ENCODE peak calls at places on chromosomes 12 and 14, in seven cellular contexts. One of them, this sample, is unnamed.

GRCh38 chr14:98244966-98245569 is 1026.9 kb downstream of the BCL11B start:
- DNase-seq in CD8-positive, alpha-beta T cell: no peak
- DNase-seq in BJ: no peak
- DNase-seq in choroid plexus epithelial cell: no peak
- DNase-seq in neural progenitor cell: no peak
- DNase-seq in GM23338: no peak
- DNase-seq in IMR-90: no peak
- DNase-seq in this sample: no peak

GRCh38 chr12:4383304-4383865 is 3.9 kb upstream of the FGF23 start:
- DNase-seq in GM23338: peak
- DNase-seq in BJ: no peak
- DNase-seq in neural progenitor cell: peak
- DNase-seq in choroid plexus epithelial cell: no peak
- DNase-seq in IMR-90: no peak
- DNase-seq in CD8-positive, alpha-beta T cell: no peak
- DNase-seq in this sample: no peak

GRCh38 chr14:95948608-95949007 is 72.0 kb downstream of the TUNAR start:
- DNase-seq in IMR-90: no peak
- DNase-seq in BJ: no peak
- DNase-seq in neural progenitor cell: peak
- DNase-seq in GM23338: peak
- DNase-seq in choroid plexus epithelial cell: no peak
- DNase-seq in CD8-positive, alpha-beta T cell: no peak
- DNase-seq in this sample: no peak

GRCh38 chr12:65517656-65518210 is 239.2 kb downstream of the MSRB3 start:
- DNase-seq in CD8-positive, alpha-beta T cell: no peak
- DNase-seq in choroid plexus epithelial cell: no peak
- DNase-seq in BJ: no peak
- DNase-seq in IMR-90: no peak
- DNase-seq in GM23338: no peak
- DNase-seq in neural progenitor cell: no peak
- DNase-seq in this sample: no peak

GRCh38 chr12:89236237-89236636 is 116.1 kb downstream of the DUSP6 start:
- DNase-seq in GM23338: no peak
- DNase-seq in BJ: no peak
- DNase-seq in IMR-90: peak
- DNase-seq in neural progenitor cell: no peak
- DNase-seq in CD8-positive, alpha-beta T cell: no peak
- DNase-seq in choroid plexus epithelial cell: peak
- DNase-seq in this sample: peak

GRCh38 chr12:63353559-63353958 is 202.6 kb upstream of the AVPR1A start:
- DNase-seq in choroid plexus epithelial cell: peak
- DNase-seq in CD8-positive, alpha-beta T cell: no peak
- DNase-seq in IMR-90: peak
- DNase-seq in neural progenitor cell: no peak
- DNase-seq in BJ: no peak
- DNase-seq in GM23338: no peak
- DNase-seq in this sample: peak

GRCh38 chr12:94570161-94570560 is 80.2 kb downstream of the TMCC3 start:
- DNase-seq in CD8-positive, alpha-beta T cell: no peak
- DNase-seq in neural progenitor cell: no peak
- DNase-seq in IMR-90: peak
- DNase-seq in choroid plexus epithelial cell: peak
- DNase-seq in BJ: no peak
- DNase-seq in GM23338: no peak
- DNase-seq in this sample: peak

GRCh38 chr12:22935090-22935489 is 310.1 kb downstream of the ETNK1 start:
- DNase-seq in IMR-90: no peak
- DNase-seq in choroid plexus epithelial cell: peak
- DNase-seq in neural progenitor cell: no peak
- DNase-seq in BJ: no peak
- DNase-seq in GM23338: peak
- DNase-seq in CD8-positive, alpha-beta T cell: no peak
- DNase-seq in this sample: peak

GRCh38 chr14:59342516-59343484 is 122.4 kb downstream of the GPR135 start:
- DNase-seq in neural progenitor cell: no peak
- DNase-seq in CD8-positive, alpha-beta T cell: no peak
- DNase-seq in GM23338: no peak
- DNase-seq in choroid plexus epithelial cell: peak
- DNase-seq in BJ: no peak
- DNase-seq in IMR-90: no peak
- DNase-seq in this sample: peak

GRCh38 chr14:67532998-67533753 is at the start of gene PLEKHH1:
- DNase-seq in BJ: no peak
- DNase-seq in neural progenitor cell: peak
- DNase-seq in IMR-90: peak
- DNase-seq in GM23338: peak
- DNase-seq in CD8-positive, alpha-beta T cell: no peak
- DNase-seq in choroid plexus epithelial cell: peak
- DNase-seq in this sample: peak

GRCh38 chr12:74021937-74022336 is 515.7 kb upstream of the ATXN7L3B start:
- DNase-seq in IMR-90: no peak
- DNase-seq in GM23338: peak
- DNase-seq in BJ: no peak
- DNase-seq in CD8-positive, alpha-beta T cell: no peak
- DNase-seq in neural progenitor cell: peak
- DNase-seq in choroid plexus epithelial cell: peak
- DNase-seq in this sample: peak

GRCh38 chr14:102015045-102015685 is 50.8 kb downstream of the DYNC1H1 start:
- DNase-seq in IMR-90: peak
- DNase-seq in GM23338: no peak
- DNase-seq in CD8-positive, alpha-beta T cell: no peak
- DNase-seq in neural progenitor cell: no peak
- DNase-seq in BJ: no peak
- DNase-seq in choroid plexus epithelial cell: peak
- DNase-seq in this sample: no peak

GRCh38 chr14:93055651-93056115 is 60.0 kb downstream of the ITPK1 start:
- DNase-seq in BJ: no peak
- DNase-seq in choroid plexus epithelial cell: no peak
- DNase-seq in CD8-positive, alpha-beta T cell: no peak
- DNase-seq in neural progenitor cell: no peak
- DNase-seq in GM23338: no peak
- DNase-seq in IMR-90: no peak
- DNase-seq in this sample: no peak

GRCh38 chr14:90941705-90942104 is 118.7 kb downstream of the RPS6KA5 start:
- DNase-seq in BJ: no peak
- DNase-seq in neural progenitor cell: no peak
- DNase-seq in choroid plexus epithelial cell: no peak
- DNase-seq in GM23338: no peak
- DNase-seq in CD8-positive, alpha-beta T cell: no peak
- DNase-seq in IMR-90: no peak
- DNase-seq in this sample: no peak

GRCh38 chr12:48917857-48918537 is 7.3 kb downstream of the FKBP11 start:
- DNase-seq in choroid plexus epithelial cell: no peak
- DNase-seq in IMR-90: no peak
- DNase-seq in CD8-positive, alpha-beta T cell: no peak
- DNase-seq in BJ: no peak
- DNase-seq in GM23338: no peak
- DNase-seq in neural progenitor cell: no peak
- DNase-seq in this sample: no peak

GRCh38 chr12:130463818-130464663 is 126.4 kb downstream of the PIWIL1 start:
- DNase-seq in GM23338: no peak
- DNase-seq in choroid plexus epithelial cell: no peak
- DNase-seq in IMR-90: no peak
- DNase-seq in CD8-positive, alpha-beta T cell: no peak
- DNase-seq in neural progenitor cell: no peak
- DNase-seq in BJ: no peak
- DNase-seq in this sample: no peak

GRCh38 chr14:59097681-59098080 is 90.8 kb upstream of the DAAM1 start:
- DNase-seq in neural progenitor cell: no peak
- DNase-seq in GM23338: no peak
- DNase-seq in CD8-positive, alpha-beta T cell: no peak
- DNase-seq in choroid plexus epithelial cell: peak
- DNase-seq in IMR-90: peak
- DNase-seq in BJ: no peak
- DNase-seq in this sample: no peak

GRCh38 chr12:54431911-54432814 is 13.1 kb upstream of the ITGA5 start:
- DNase-seq in neural progenitor cell: peak
- DNase-seq in GM23338: peak
- DNase-seq in BJ: no peak
- DNase-seq in CD8-positive, alpha-beta T cell: no peak
- DNase-seq in IMR-90: peak
- DNase-seq in choroid plexus epithelial cell: no peak
- DNase-seq in this sample: peak

GRCh38 chr12:51171884-51172514 is 936 bp downstream of the TFCP2 start:
- DNase-seq in choroid plexus epithelial cell: peak
- DNase-seq in neural progenitor cell: peak
- DNase-seq in IMR-90: peak
- DNase-seq in GM23338: peak
- DNase-seq in CD8-positive, alpha-beta T cell: no peak
- DNase-seq in BJ: no peak
- DNase-seq in this sample: peak

GRCh38 chr12:47910486-47910885 is 5.7 kb upstream of the VDR start:
- DNase-seq in BJ: no peak
- DNase-seq in IMR-90: no peak
- DNase-seq in choroid plexus epithelial cell: peak
- DNase-seq in CD8-positive, alpha-beta T cell: no peak
- DNase-seq in GM23338: no peak
- DNase-seq in neural progenitor cell: no peak
- DNase-seq in this sample: no peak

GRCh38 chr14:104749111-104749649 is 3.8 kb upstream of the SIVA1 start:
- DNase-seq in choroid plexus epithelial cell: peak
- DNase-seq in neural progenitor cell: peak
- DNase-seq in IMR-90: peak
- DNase-seq in GM23338: no peak
- DNase-seq in BJ: peak
- DNase-seq in CD8-positive, alpha-beta T cell: no peak
- DNase-seq in this sample: peak

GRCh38 chr12:89525002-89525823 is 617 bp upstream of the GALNT4 start:
- DNase-seq in IMR-90: peak
- DNase-seq in choroid plexus epithelial cell: peak
- DNase-seq in CD8-positive, alpha-beta T cell: no peak
- DNase-seq in neural progenitor cell: peak
- DNase-seq in GM23338: peak
- DNase-seq in BJ: no peak
- DNase-seq in this sample: peak

GRCh38 chr12:64616221-64616620 is 5.9 kb downstream of the RASSF3 start:
- DNase-seq in GM23338: no peak
- DNase-seq in CD8-positive, alpha-beta T cell: no peak
- DNase-seq in BJ: no peak
- DNase-seq in choroid plexus epithelial cell: peak
- DNase-seq in IMR-90: peak
- DNase-seq in neural progenitor cell: no peak
- DNase-seq in this sample: no peak

GRCh38 chr12:15163577-15163976 is 57.6 kb downstream of the RERG start:
- DNase-seq in CD8-positive, alpha-beta T cell: no peak
- DNase-seq in BJ: no peak
- DNase-seq in choroid plexus epithelial cell: peak
- DNase-seq in neural progenitor cell: no peak
- DNase-seq in IMR-90: no peak
- DNase-seq in GM23338: no peak
- DNase-seq in this sample: peak

GRCh38 chr12:15163001-15163400 is 58.2 kb downstream of the RERG start:
- DNase-seq in CD8-positive, alpha-beta T cell: no peak
- DNase-seq in BJ: no peak
- DNase-seq in choroid plexus epithelial cell: no peak
- DNase-seq in neural progenitor cell: no peak
- DNase-seq in IMR-90: no peak
- DNase-seq in GM23338: no peak
- DNase-seq in this sample: no peak

GRCh38 chr12:15168279-15168678 is 52.9 kb downstream of the RERG start:
- DNase-seq in choroid plexus epithelial cell: no peak
- DNase-seq in CD8-positive, alpha-beta T cell: no peak
- DNase-seq in GM23338: no peak
- DNase-seq in IMR-90: no peak
- DNase-seq in BJ: no peak
- DNase-seq in neural progenitor cell: no peak
- DNase-seq in this sample: no peak

GRCh38 chr12:15164997-15165659 is 56.1 kb downstream of the RERG start:
- DNase-seq in BJ: no peak
- DNase-seq in choroid plexus epithelial cell: peak
- DNase-seq in IMR-90: no peak
- DNase-seq in neural progenitor cell: no peak
- DNase-seq in GM23338: peak
- DNase-seq in CD8-positive, alpha-beta T cell: no peak
- DNase-seq in this sample: peak
- H3K4me3 ChIP-seq in BJ: no peak
- H3K4me3 ChIP-seq in choroid plexus epithelial cell: no peak
- H3K4me3 ChIP-seq in IMR-90: no peak
- H3K4me3 ChIP-seq in neural progenitor cell: no peak
- H3K4me3 ChIP-seq in GM23338: no peak
- H3K4me3 ChIP-seq in CD8-positive, alpha-beta T cell: no peak
- H3K4me3 ChIP-seq in this sample: no peak

GRCh38 chr14:23335623-23336022 is 14.4 kb downstream of the PABPN1 start:
- DNase-seq in IMR-90: no peak
- DNase-seq in BJ: no peak
- DNase-seq in choroid plexus epithelial cell: no peak
- DNase-seq in neural progenitor cell: no peak
- DNase-seq in CD8-positive, alpha-beta T cell: no peak
- DNase-seq in GM23338: no peak
- DNase-seq in this sample: no peak
- TF ChIP-seq CTCF in IMR-90: no peak
- TF ChIP-seq CTCF in BJ: no peak
- TF ChIP-seq CTCF in choroid plexus epithelial cell: no peak
- TF ChIP-seq CTCF in neural progenitor cell: no peak
- TF ChIP-seq CTCF in CD8-positive, alpha-beta T cell: no peak
- TF ChIP-seq CTCF in GM23338: no peak
- TF ChIP-seq CTCF in this sample: no peak

GRCh38 chr12:116659771-116660481 is 77.9 kb downstream of the SPRING1 start:
- DNase-seq in neural progenitor cell: no peak
- DNase-seq in GM23338: no peak
- DNase-seq in CD8-positive, alpha-beta T cell: no peak
- DNase-seq in choroid plexus epithelial cell: no peak
- DNase-seq in IMR-90: peak
- DNase-seq in BJ: no peak
- DNase-seq in this sample: peak

GRCh38 chr12:116657921-116658495 is 79.9 kb downstream of the SPRING1 start:
- DNase-seq in CD8-positive, alpha-beta T cell: no peak
- DNase-seq in choroid plexus epithelial cell: no peak
- DNase-seq in IMR-90: no peak
- DNase-seq in neural progenitor cell: no peak
- DNase-seq in GM23338: no peak
- DNase-seq in BJ: no peak
- DNase-seq in this sample: no peak

GRCh38 chr12:116665666-116666304 is 72.1 kb downstream of the SPRING1 start:
- DNase-seq in IMR-90: no peak
- DNase-seq in GM23338: peak
- DNase-seq in choroid plexus epithelial cell: no peak
- DNase-seq in neural progenitor cell: no peak
- DNase-seq in BJ: peak
- DNase-seq in CD8-positive, alpha-beta T cell: no peak
- DNase-seq in this sample: no peak

GRCh38 chr12:116662612-116663144 is 75.2 kb downstream of the SPRING1 start:
- DNase-seq in GM23338: peak
- DNase-seq in CD8-positive, alpha-beta T cell: no peak
- DNase-seq in BJ: no peak
- DNase-seq in choroid plexus epithelial cell: peak
- DNase-seq in IMR-90: peak
- DNase-seq in neural progenitor cell: peak
- DNase-seq in this sample: peak

GRCh38 chr12:116661341-116661740 is 76.5 kb downstream of the SPRING1 start:
- DNase-seq in neural progenitor cell: no peak
- DNase-seq in BJ: no peak
- DNase-seq in choroid plexus epithelial cell: no peak
- DNase-seq in CD8-positive, alpha-beta T cell: no peak
- DNase-seq in GM23338: no peak
- DNase-seq in IMR-90: no peak
- DNase-seq in this sample: no peak
- H3K4me3 ChIP-seq in neural progenitor cell: no peak
- H3K4me3 ChIP-seq in BJ: no peak
- H3K4me3 ChIP-seq in choroid plexus epithelial cell: no peak
- H3K4me3 ChIP-seq in CD8-positive, alpha-beta T cell: no peak
- H3K4me3 ChIP-seq in GM23338: no peak
- H3K4me3 ChIP-seq in IMR-90: no peak
- H3K4me3 ChIP-seq in this sample: no peak

GRCh38 chr12:109968801-109969200 is 27.4 kb downstream of the GIT2 start:
- DNase-seq in GM23338: no peak
- DNase-seq in BJ: no peak
- DNase-seq in IMR-90: no peak
- DNase-seq in choroid plexus epithelial cell: no peak
- DNase-seq in neural progenitor cell: no peak
- DNase-seq in CD8-positive, alpha-beta T cell: no peak
- DNase-seq in this sample: no peak
- TF ChIP-seq CTCF in GM23338: no peak
- TF ChIP-seq CTCF in BJ: no peak
- TF ChIP-seq CTCF in IMR-90: no peak
- TF ChIP-seq CTCF in choroid plexus epithelial cell: no peak
- TF ChIP-seq CTCF in neural progenitor cell: no peak
- TF ChIP-seq CTCF in CD8-positive, alpha-beta T cell: no peak
- TF ChIP-seq CTCF in this sample: no peak

This sample was measured in astrocyte of the spinal cord.